ENCODE peak calls at places on chromosomes 6 and 20, in nine cellular contexts. I, J, C, O, W, T, R, F and X are unnamed samples.

GRCh38 chr6:141260627-141261015 is 872.1 kb upstream of the GJE1 start:
- DNase-seq in C (peak; percentile 3), I (no peak), O (no peak), T (no peak), F (no peak), R (no peak), J (no peak), W (no peak), X (no peak)

GRCh38 chr20:38127011-38127621 is 38.0 kb downstream of the TGM2 start:
- DNase-seq in O (no peak), F (peak; percentile 41), J (no peak), T (peak; percentile 73), R (peak; percentile 82), C (no peak), I (peak; percentile 67), W (peak; percentile 83), X (peak; percentile 46)

GRCh38 chr6:70310063-70310694 is 7.3 kb upstream of the COL9A1 start:
- DNase-seq in R (peak; percentile 58), T (no peak), J (no peak), F (no peak), I (peak; percentile 47), O (no peak), W (peak; percentile 53), C (peak; percentile 39), X (no peak)

GRCh38 chr6:19465760-19466159 is 371.4 kb upstream of the ID4 start:
- DNase-seq in R (peak; percentile 91), F (no peak), C (no peak), O (no peak), J (no peak), T (peak; percentile 29), I (peak; percentile 83), W (peak; percentile 31), X (no peak)

GRCh38 chr6:97497713-97498331 is 214.8 kb upstream of the MMS22L start:
- DNase-seq in O (peak; percentile 40), I (peak; percentile 71), C (peak; percentile 88), W (peak; percentile 65), R (peak; percentile 72), J (peak; percentile 54), T (peak; percentile 19), F (peak; percentile 61), X (peak; percentile 63)

GRCh38 chr6:108902389-108902792 is 54.2 kb downstream of the ARMC2 start:
- DNase-seq in I (peak; percentile 16), R (no peak), F (no peak), O (no peak), T (no peak), C (peak; percentile 46), J (no peak), W (peak; percentile 52), X (no peak)

GRCh38 chr6:14743465-14744211 is 502.2 kb upstream of the JARID2 start:
- DNase-seq in T (no peak), F (peak; percentile 63), I (peak; percentile 99), W (peak; percentile 100), C (no peak), O (peak; percentile 30), R (peak; percentile 99), J (peak; percentile 49), X (no peak)

GRCh38 chr20:60115452-60115851 is 157.2 kb downstream of the CDH26 start:
- DNase-seq in R (no peak), O (no peak), T (no peak), F (no peak), C (no peak), I (no peak), J (no peak), W (no peak), X (no peak)

GRCh38 chr6:142666599-142667185 is 278.3 kb downstream of the HIVEP2 start:
- DNase-seq in R (no peak), J (no peak), O (no peak), W (no peak), I (no peak), C (no peak), T (no peak), F (no peak), X (no peak)

GRCh38 chr6:170045563-170045960 is 245.3 kb downstream of the DLL1 start:
- DNase-seq in F (no peak), I (no peak), R (no peak), W (no peak), T (no peak), C (no peak), J (no peak), O (no peak), X (peak; percentile 41)

GRCh38 chr20:60037120-60037499 is 78.9 kb downstream of the CDH26 start:
- DNase-seq in R (peak; percentile 23), F (no peak), J (no peak), O (no peak), T (no peak), I (peak; percentile 33), C (no peak), W (peak; percentile 59), X (no peak)

GRCh38 chr6:8434727-8435092 is 635 bp downstream of the SLC35B3 start:
- DNase-seq in O (no peak), F (no peak), I (peak; percentile 5), T (no peak), J (no peak), R (no peak), C (no peak), W (no peak), X (no peak)

GRCh38 chr6:81575446-81575845 is 177.0 kb downstream of the TENT5A start:
- DNase-seq in O (no peak), J (no peak), F (no peak), R (no peak), C (no peak), I (peak; percentile 69), T (no peak), W (peak; percentile 46), X (no peak)

GRCh38 chr6:16512585-16513109 is 248.6 kb downstream of the ATXN1 start:
- DNase-seq in J (no peak), C (no peak), T (no peak), R (no peak), O (no peak), F (no peak), W (no peak), I (no peak), X (no peak)

DNA sequence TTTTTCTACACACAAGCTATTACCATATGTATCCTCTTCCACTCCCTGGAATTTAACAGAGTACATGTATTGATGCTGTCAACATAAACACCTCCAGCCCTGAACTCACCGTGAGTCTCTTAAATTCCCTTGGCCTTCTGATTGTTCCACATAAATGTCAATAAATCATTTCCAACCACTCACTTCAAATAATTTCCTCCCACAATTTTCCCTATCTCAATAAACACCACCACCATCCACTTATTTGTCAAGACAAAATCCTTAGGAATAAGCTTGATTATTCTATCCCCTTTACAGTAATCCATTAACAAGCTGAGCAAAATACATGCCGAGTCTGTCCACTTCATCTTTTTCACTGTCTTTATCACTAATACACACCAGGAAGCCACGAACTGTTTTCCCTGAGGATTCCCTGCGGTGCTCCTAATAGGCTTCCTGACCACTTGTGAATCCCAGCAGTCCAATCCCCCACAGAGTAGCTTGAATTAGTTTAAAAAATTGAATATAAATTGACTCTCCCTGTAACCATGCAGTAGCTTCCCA is 19.2 kb downstream of the HLA-DRB1 start:
- DNase-seq in C (no peak), F (no peak), R (no peak), I (no peak), T (no peak), O (no peak), J (no peak), W (no peak), X (no peak)
- TF ChIP-seq CTCF in C (no peak), F (no peak), R (no peak), I (no peak), T (no peak), O (no peak), J (no peak), W (no peak), X (no peak)

GRCh38 chr6:2307794-2308193 is 62.4 kb upstream of the GMDS start:
- DNase-seq in J (no peak), I (no peak), O (no peak), W (no peak), T (no peak), R (no peak), F (no peak), C (no peak), X (no peak)

GRCh38 chr6:2305951-2306350 is 60.5 kb upstream of the GMDS start:
- DNase-seq in I (no peak), J (no peak), O (no peak), C (no peak), R (no peak), F (no peak), W (no peak), T (no peak), X (no peak)

GRCh38 chr6:2310042-2310441 is 64.6 kb upstream of the GMDS start:
- DNase-seq in R (no peak), F (no peak), T (no peak), C (no peak), W (no peak), I (no peak), J (no peak), O (no peak), X (no peak)

GRCh38 chr6:2309138-2309537 is 63.7 kb upstream of the GMDS start:
- DNase-seq in I (no peak), T (no peak), R (no peak), J (no peak), C (no peak), F (no peak), W (no peak), O (no peak), X (no peak)
- TF ChIP-seq CTCF in I (no peak), T (no peak), R (no peak), J (no peak), C (no peak), F (no peak), W (no peak), O (no peak), X (no peak)

GRCh38 chr6:43355862-43356590 is 13.4 kb downstream of the ZNF318 start:
- DNase-seq in O (no peak), I (peak; percentile 26), C (peak; percentile 31), J (peak; percentile 19), R (no peak), T (no peak), W (peak; percentile 15), F (no peak), X (no peak)
- TF ChIP-seq CTCF in O (no peak), I (peak; percentile 44), C (peak; percentile 46), J (peak; percentile 58), R (no peak), T (no peak), W (peak; percentile 35), F (no peak), X (peak; percentile 47)

DNA sequence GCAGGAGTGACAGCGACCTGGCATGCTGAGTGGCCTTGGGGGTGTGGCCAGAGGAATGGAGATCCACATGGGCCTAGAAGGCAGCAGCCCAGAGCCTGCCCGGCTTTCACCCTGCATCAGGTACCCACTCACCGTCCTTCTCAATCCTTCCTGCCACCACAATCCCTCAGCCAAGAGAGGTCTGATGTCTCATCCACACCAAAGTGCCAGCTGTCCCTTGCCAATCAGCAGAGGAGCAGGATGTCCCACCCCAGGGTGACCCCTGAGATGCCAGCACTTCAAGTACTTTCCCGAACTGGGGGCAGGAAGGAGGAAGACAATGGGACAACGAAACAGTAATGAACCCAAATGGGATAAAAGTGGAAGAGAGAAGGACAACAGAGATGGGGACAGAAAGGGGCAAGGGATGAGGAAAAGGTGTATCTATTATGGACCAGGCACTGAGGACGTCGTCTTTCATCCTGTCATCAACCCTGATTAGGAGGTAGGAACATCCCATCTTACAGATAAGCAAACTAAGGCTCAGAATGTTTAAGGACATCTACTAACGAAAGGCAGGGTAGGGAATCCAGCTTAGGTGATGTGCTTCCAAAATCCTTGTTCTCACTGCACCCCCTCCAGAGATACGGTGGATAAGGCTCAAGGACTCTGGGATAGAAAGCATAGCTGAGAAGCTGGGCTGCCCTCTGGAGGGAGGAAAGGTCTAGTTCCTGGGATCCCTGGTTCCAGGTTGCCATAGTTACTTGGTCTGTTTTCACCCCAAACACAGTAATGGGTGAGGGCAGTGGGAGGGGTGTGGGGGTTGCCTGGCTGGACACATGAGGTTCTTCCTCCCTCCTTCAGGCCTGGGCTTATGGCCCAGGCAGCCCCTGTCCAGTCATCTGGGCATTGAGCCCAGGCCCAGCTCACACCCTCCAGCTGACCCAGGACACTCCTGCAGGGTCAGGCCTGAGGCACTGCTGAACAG is 4.5 kb upstream of the TNXB start:
- DNase-seq in W (peak; percentile 94), J (peak; percentile 63), I (peak; percentile 96), O (no peak), R (peak; percentile 67), C (peak; percentile 65), F (peak; percentile 79), T (peak; percentile 98), X (no peak)
- TF ChIP-seq CTCF in W (peak; percentile 78), J (no peak), I (peak; percentile 85), O (no peak), R (peak; percentile 23), C (peak; percentile 20), F (peak; percentile 29), T (peak; percentile 86), X (peak; percentile 75)